ENCODE peak calls at places on chromosome 1, in five cellular contexts. W is KBM-7; B is sciatic nerve; A is activated CD4-positive, alpha-beta T cell treated with anti-CD3 and anti-CD28 coated beads for 4 hours; U is fibroblast of mammary gland. O is an unnamed sample.

GRCh38 chr1:47752048-47752451 is 245.1 kb downstream of the TRABD2B start:
- DNase-seq in W (no peak), B (no peak), A (no peak), U (peak; percentile 12), O (no peak)

GRCh38 chr1:76074321-76075187 is at the start of gene ST6GALNAC3:
- DNase-seq in W (no peak), B (peak; percentile 84), A (peak; percentile 68), U (peak; percentile 29), O (no peak)

GRCh38 chr1:19420606-19421005 is 64.7 kb downstream of the CAPZB start:
- DNase-seq in W (no peak), B (no peak), A (no peak), U (no peak), O (no peak)

GRCh38 chr1:200673952-200674823 is 4.5 kb upstream of the DDX59 start:
- DNase-seq in W (no peak), B (no peak), A (no peak), U (no peak), O (no peak)

GRCh38 chr1:186762653-186763052 is 66.1 kb upstream of the PLA2G4A start:
- DNase-seq in W (no peak), B (no peak), A (no peak), U (no peak), O (no peak)

GRCh38 chr1:228783415-228784045 is 48.3 kb downstream of the RHOU start:
- DNase-seq in W (no peak), B (no peak), A (no peak), U (peak; percentile 14), O (no peak)

GRCh38 chr1:201544710-201545109 is 5.8 kb downstream of the NAV1 start:
- DNase-seq in W (no peak), B (no peak), A (no peak), U (no peak), O (no peak)

GRCh38 chr1:185813401-185813979 is 79.3 kb downstream of the HMCN1 start:
- DNase-seq in W (peak; percentile 37), B (no peak), A (no peak), U (peak; percentile 79), O (peak; percentile 1)

GRCh38 chr1:9352364-9353140 is 59.9 kb downstream of the SPSB1 start:
- DNase-seq in W (no peak), B (no peak), A (no peak), U (no peak), O (no peak)

GRCh38 chr1:27163093-27163492 is 8.2 kb upstream of the SLC9A1 start:
- DNase-seq in W (no peak), B (no peak), A (no peak), U (no peak), O (no peak)

GRCh38 chr1:163197022-163197421 is 5.7 kb downstream of the RGS5 start:
- DNase-seq in W (no peak), B (no peak), A (no peak), U (no peak), O (no peak)

GRCh38 chr1:29303201-29304024 is 67.1 kb downstream of the PTPRU start:
- DNase-seq in W (no peak), B (no peak), A (no peak), U (no peak), O (no peak)

GRCh38 chr1:43582162-43582566 is 51.5 kb downstream of the PTPRF start:
- DNase-seq in W (peak; percentile 24), B (no peak), A (no peak), U (peak; percentile 97), O (no peak)

GRCh38 chr1:159509440-159510222 is 26.2 kb downstream of the OR10J5 start:
- DNase-seq in W (no peak), B (no peak), A (no peak), U (no peak), O (no peak)

GRCh38 chr1:27966402-27967105 is 6.8 kb downstream of the XKR8 start:
- DNase-seq in W (no peak), B (no peak), A (no peak), U (no peak), O (no peak)

GRCh38 chr1:205477759-205478247 is 22.0 kb upstream of the BLACAT1 start:
- DNase-seq in W (no peak), B (no peak), A (no peak), U (peak; percentile 30), O (no peak)

GRCh38 chr1:157959750-157960149 is 33.7 kb upstream of the KIRREL1 start:
- DNase-seq in W (no peak), B (no peak), A (no peak), U (no peak), O (no peak)

GRCh38 chr1:157073944-157074685 is 25.5 kb downstream of the ETV3L start:
- DNase-seq in W (peak; percentile 76), B (peak; percentile 85), A (no peak), U (peak; percentile 74), O (peak; percentile 20)

GRCh38 chr1:150476754-150477153 is 10.5 kb upstream of the TARS2 start:
- DNase-seq in W (no peak), B (no peak), A (no peak), U (peak; percentile 47), O (no peak)

GRCh38 chr1:7953850-7954609 is 7.5 kb upstream of the PARK7 start:
- DNase-seq in W (no peak), B (peak; percentile 97), A (peak; percentile 87), U (peak; percentile 78), O (peak; percentile 94)

GRCh38 chr1:235280467-235280866 is 47.5 kb downstream of the ARID4B start:
- DNase-seq in W (no peak), B (no peak), A (no peak), U (no peak), O (no peak)

GRCh38 chr1:218585565-218586184 is 240.5 kb downstream of the TGFB2 start:
- DNase-seq in W (no peak), B (no peak), A (no peak), U (peak; percentile 87), O (no peak)

GRCh38 chr1:9843576-9843945 is 19.8 kb upstream of the CLSTN1 start:
- DNase-seq in W (no peak), B (no peak), A (no peak), U (no peak), O (no peak)

GRCh38 chr1:245483247-245483646 is 328.5 kb downstream of the KIF26B start:
- DNase-seq in W (no peak), B (no peak), A (no peak), U (no peak), O (no peak)

GRCh38 chr1:236307437-236307836 is 25.7 kb upstream of the ERO1B start:
- DNase-seq in W (no peak), B (no peak), A (no peak), U (no peak), O (no peak)

GRCh38 chr1:243487649-243488227 is 231.9 kb downstream of the SDCCAG8 start:
- DNase-seq in W (no peak), B (no peak), A (no peak), U (no peak), O (no peak)

GRCh38 chr1:103171041-103171590 is 62.8 kb upstream of the COL11A1 start:
- DNase-seq in W (no peak), B (no peak), A (no peak), U (peak; percentile 7), O (no peak)

GRCh38 chr1:41574842-41575241 is 90.4 kb upstream of the EDN2 start:
- DNase-seq in W (no peak), B (no peak), A (no peak), U (no peak), O (no peak)

GRCh38 chr1:84037758-84038611 is 39.1 kb upstream of the TTLL7 start:
- DNase-seq in W (no peak), B (no peak), A (no peak), U (no peak), O (no peak)

GRCh38 chr1:173865468-173866164 is 2.2 kb downstream of the GAS5 start:
- DNase-seq in W (no peak), B (no peak), A (no peak), U (no peak), O (no peak)

GRCh38 chr1:233114860-233115259 is 164.4 kb downstream of the NTPCR start:
- DNase-seq in W (peak; percentile 81), B (no peak), A (no peak), U (no peak), O (peak; percentile 48)

GRCh38 chr1:27940297-27940696 is 5.5 kb downstream of the SMPDL3B start:
- DNase-seq in W (peak; percentile 76), B (no peak), A (peak; percentile 79), U (peak; percentile 24), O (peak; percentile 44)

GRCh38 chr1:208437416-208437815 is 193.2 kb upstream of the PLXNA2 start:
- DNase-seq in W (no peak), B (no peak), A (no peak), U (peak; percentile 20), O (no peak)

GRCh38 chr1:5509664-5510452 is 482.4 kb downstream of the NPHP4 start:
- DNase-seq in W (peak; percentile 41), B (peak; percentile 83), A (peak; percentile 67), U (peak; percentile 23), O (no peak)

GRCh38 chr1:222880586-222880985 is 65.7 kb downstream of the DISP1 start:
- DNase-seq in W (peak; percentile 1), B (no peak), A (peak; percentile 19), U (peak; percentile 87), O (no peak)

GRCh38 chr1:212062832-212063438 is 27.4 kb downstream of the DTL start:
- DNase-seq in W (peak; percentile 37), B (no peak), A (no peak), U (peak; percentile 64), O (no peak)

GRCh38 chr1:161933592-161934277 is 89.9 kb downstream of the OLFML2B start:
- DNase-seq in W (no peak), B (no peak), A (no peak), U (no peak), O (no peak)

GRCh38 chr1:172351761-172352161 is 68.7 kb upstream of the C1orf105 start:
- DNase-seq in W (no peak), B (no peak), A (no peak), U (peak; percentile 82), O (no peak)

GRCh38 chr1:76901158-76901767 is 34.0 kb downstream of the ST6GALNAC5 start:
- DNase-seq in W (peak; percentile 61), B (no peak), A (peak; percentile 20), U (peak; percentile 68), O (peak; percentile 27)

GRCh38 chr1:212649020-212649419 is 40.5 kb downstream of the ATF3 start:
- DNase-seq in W (no peak), B (no peak), A (no peak), U (no peak), O (no peak)

O was measured in GDM1.